ENCODE peak calls at places on chromosome 3, in five cellular contexts. Y is lower lobe of right lung, G is uterus, S is IMR-90, F is heart right ventricle. A is an unnamed sample. For H3K4me1, the result is how much of the 10 kb centered on the place peaks cover.

GRCh38 chr3:38461086-38461390 is 7.3 kb downstream of the ACVR2B start:
- DNase-seq in F (no peak), Y (no peak), G (no peak), S (no peak), A (no peak)

GRCh38 chr3:170352936-170353335 is 4.6 kb upstream of the SKIL start:
- DNase-seq in S (no peak), Y (no peak), F (no peak), G (no peak), A (no peak)

GRCh38 chr3:197021231-197021630 is 8.4 kb downstream of the MELTF start:
- DNase-seq in S (no peak), F (no peak), G (no peak), Y (no peak), A (no peak)

GRCh38 chr3:69770219-69770618 is 31.0 kb downstream of the MITF start:
- DNase-seq in F (no peak), S (peak), G (no peak), Y (no peak), A (no peak)

GRCh38 chr3:101940521-101940992 is 91.2 kb downstream of the NFKBIZ start:
- DNase-seq in S (peak), F (peak), G (peak), Y (peak), A (peak)

GRCh38 chr3:10619989-10620832 is 114.8 kb upstream of the ATP2B2 start:
- DNase-seq in S (no peak), G (no peak), Y (no peak), F (no peak), A (no peak)

GRCh38 chr3:115709931-115710330 is 86.6 kb downstream of the GAP43 start:
- DNase-seq in G (no peak), S (no peak), F (no peak), Y (no peak), A (no peak)

GRCh38 chr3:156728267-156728985 is 54.0 kb downstream of the TIPARP start:
- DNase-seq in S (peak), F (no peak), G (no peak), Y (no peak), A (no peak)

GRCh38 chr3:189577290-189577951 is 53.8 kb upstream of the TP63 start:
- DNase-seq in S (no peak), Y (no peak), F (no peak), G (no peak), A (no peak)

GRCh38 chr3:195727596-195728195 is 6.9 kb downstream of the MUC20 start:
- DNase-seq in G (no peak), S (no peak), F (no peak), Y (peak), A (no peak)

GRCh38 chr3:71616571-71617021 is 33.1 kb upstream of the FOXP1 start:
- DNase-seq in F (no peak), G (no peak), S (no peak), Y (no peak), A (no peak)

GRCh38 chr3:125645613-125646012 is 50.3 kb upstream of the OSBPL11 start:
- DNase-seq in S (no peak), F (no peak), G (no peak), Y (no peak), A (no peak)

GRCh38 chr3:125647318-125648014 is 52.2 kb upstream of the OSBPL11 start:
- DNase-seq in F (no peak), Y (peak), G (no peak), S (no peak), A (no peak)

GRCh38 chr3:125652349-125652748 is 57.1 kb upstream of the OSBPL11 start:
- DNase-seq in S (no peak), G (no peak), Y (no peak), F (no peak), A (no peak)

DNA sequence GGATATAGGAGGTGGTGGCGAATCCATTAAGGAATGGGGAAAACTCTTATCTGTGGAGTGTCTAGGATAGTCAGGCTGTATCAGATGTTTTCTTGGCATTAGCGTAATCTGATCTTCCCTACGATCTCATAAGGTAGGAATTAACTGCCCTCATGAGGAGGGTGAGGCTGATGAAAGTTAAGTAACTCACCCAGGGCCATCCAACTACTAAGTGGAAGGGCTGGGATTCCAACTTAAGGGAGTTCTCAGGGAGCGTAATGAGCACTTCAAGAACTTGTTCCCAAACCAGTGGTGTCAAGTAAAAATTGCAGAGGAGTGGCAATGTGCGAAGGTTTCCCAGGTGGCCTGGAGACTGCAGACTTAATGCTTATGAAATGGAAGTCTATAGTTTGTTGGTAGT is 55.9 kb upstream of the OSBPL11 start:
- DNase-seq in Y (no peak), S (peak), F (no peak), G (no peak), A (no peak)
- TF ChIP-seq CTCF in Y (no peak), S (no peak), F (no peak), G (no peak), A (no peak)

GRCh38 chr3:55162031-55162784 is 234.3 kb upstream of the LRTM1 start:
- DNase-seq in Y (no peak), G (no peak), F (no peak), S (peak), A (no peak)

GRCh38 chr3:55159711-55160110 is 231.9 kb upstream of the LRTM1 start:
- DNase-seq in Y (no peak), G (no peak), F (no peak), S (no peak), A (no peak)

GRCh38 chr3:55161256-55161655 is 233.4 kb upstream of the LRTM1 start:
- DNase-seq in Y (no peak), G (no peak), F (no peak), S (peak), A (no peak)

GRCh38 chr3:55159016-55159415 is 231.2 kb upstream of the LRTM1 start:
- DNase-seq in G (no peak), S (no peak), Y (no peak), F (no peak), A (no peak)

GRCh38 chr3:55160241-55160877 is 232.5 kb upstream of the LRTM1 start:
- DNase-seq in G (no peak), F (peak), Y (no peak), S (peak), A (no peak)
- H3K4me1 ChIP-seq in G (under half), F (under half), Y (under half), S (under half), A (under half)

DNA sequence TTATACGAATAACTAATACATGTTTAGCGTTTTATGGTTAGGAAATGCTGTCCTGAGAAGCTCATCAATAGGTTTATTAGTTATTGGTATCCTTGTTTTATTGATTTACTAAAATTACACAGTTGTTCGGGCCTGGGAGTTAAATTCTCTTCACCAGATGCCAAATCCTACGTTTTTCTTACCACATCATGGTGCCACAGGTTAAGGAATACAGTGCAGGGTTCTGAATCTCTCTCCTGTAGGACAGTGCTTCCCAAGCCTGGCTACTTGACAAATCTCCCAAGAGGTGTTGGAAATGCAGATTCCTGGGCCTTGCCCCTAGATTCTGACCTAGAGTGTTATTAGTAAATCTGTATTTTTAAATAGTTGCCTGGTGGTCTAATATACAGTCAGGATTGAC is 273.4 kb upstream of the LRRFIP2 start:
- DNase-seq in G (no peak), S (no peak), Y (no peak), F (no peak), A (no peak)
- TF ChIP-seq CTCF in G (no peak), S (no peak), Y (no peak), F (no peak), A (no peak)

DNA sequence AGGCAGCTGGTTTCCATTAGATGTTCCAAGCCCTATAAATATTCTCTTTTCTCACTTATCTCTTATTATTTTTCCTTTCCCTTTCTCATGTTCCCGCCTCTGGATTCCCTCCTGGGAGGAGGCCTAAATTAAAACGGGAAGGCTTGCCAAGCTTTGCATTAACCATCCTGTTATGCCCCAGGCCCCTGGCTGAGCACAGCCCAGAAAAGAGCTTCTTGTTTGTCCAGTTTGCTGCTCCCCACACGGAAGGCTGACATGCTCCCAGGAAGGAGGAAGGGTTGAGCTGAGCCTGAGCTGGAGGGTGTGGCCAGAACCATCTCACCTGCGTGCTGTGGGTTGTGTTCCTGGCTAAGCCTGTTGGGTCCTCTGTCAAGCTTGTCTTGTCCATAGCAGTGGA is 63.1 kb upstream of the BOC start:
- DNase-seq in Y (no peak), S (no peak), G (peak), F (no peak), A (no peak)
- H3K4me1 ChIP-seq in Y (under half), S (under half), G (under half), F (under half), A (under half)

GRCh38 chr3:163043074-163043473 is 1546.5 kb downstream of the OTOL1 start:
- DNase-seq in F (no peak), S (peak), G (no peak), Y (no peak), A (peak)
- TF ChIP-seq CTCF in F (no peak), S (peak), G (no peak), Y (no peak), A (peak)

GRCh38 chr3:148008591-148008990 is 599.4 kb downstream of the ZIC1 start:
- DNase-seq in S (no peak), G (no peak), Y (no peak), F (no peak), A (no peak)

GRCh38 chr3:148002705-148003205 is 593.6 kb downstream of the ZIC1 start:
- DNase-seq in Y (no peak), F (no peak), G (no peak), S (no peak), A (no peak)

GRCh38 chr3:148006508-148006907 is 597.3 kb downstream of the ZIC1 start:
- DNase-seq in G (no peak), Y (no peak), S (peak), F (no peak), A (peak)

GRCh38 chr3:148004331-148004730 is 595.2 kb downstream of the ZIC1 start:
- DNase-seq in S (no peak), Y (no peak), G (no peak), F (no peak), A (peak)

DNA sequence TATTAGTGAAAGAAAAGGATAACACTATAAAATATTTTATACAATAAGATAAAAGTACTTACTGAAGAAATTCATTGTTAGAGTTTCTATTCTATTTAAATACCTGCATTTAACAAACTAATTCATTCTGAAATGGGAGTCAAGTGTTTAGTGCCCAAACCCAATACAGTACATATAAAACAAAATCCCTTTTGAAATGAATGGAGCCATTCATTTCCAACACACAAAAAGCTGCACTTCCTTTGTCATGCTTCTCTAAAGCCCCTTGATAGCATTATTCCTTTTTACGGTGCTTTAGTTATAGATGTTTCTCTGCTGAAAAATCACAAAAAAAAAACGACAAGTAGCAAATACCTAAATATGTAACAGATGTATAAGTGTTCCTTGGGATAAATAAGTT is 596.3 kb downstream of the ZIC1 start:
- DNase-seq in S (no peak), Y (no peak), F (no peak), G (no peak), A (peak)
- H3K4me1 ChIP-seq in S (under half), Y (under half), F (under half), G (under half), A (under half)

GRCh38 chr3:13419356-13420050 is 619 bp downstream of the NUP210 start:
- DNase-seq in Y (peak), S (no peak), G (no peak), F (peak), A (peak)
- TF ChIP-seq CTCF in Y (no peak), S (no peak), G (no peak), F (no peak), A (peak)

DNA sequence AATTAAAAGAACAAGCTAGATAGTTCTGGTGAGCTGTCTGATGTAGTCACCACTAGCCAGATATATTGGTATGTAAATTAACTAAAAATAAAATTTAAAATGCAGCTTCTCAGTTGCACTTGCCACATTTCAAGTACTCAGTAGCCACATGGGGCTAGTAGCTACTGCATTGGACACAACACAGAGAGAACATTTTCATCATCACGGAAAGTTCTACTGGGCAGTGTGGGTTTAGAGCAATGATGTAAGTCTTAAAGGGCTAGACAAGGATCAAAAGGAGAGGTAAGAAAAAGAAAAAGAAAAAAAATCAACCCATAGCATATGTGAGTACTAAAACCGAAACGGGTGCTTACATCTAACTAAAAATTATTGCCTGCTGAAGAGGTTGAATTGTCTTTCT is 282.4 kb upstream of the LRRFIP2 start:
- DNase-seq in S (no peak), Y (no peak), G (no peak), F (no peak), A (no peak)
- H3K4me1 ChIP-seq in S (under half), Y (half or more), G (under half), F (half or more), A (under half)

DNA sequence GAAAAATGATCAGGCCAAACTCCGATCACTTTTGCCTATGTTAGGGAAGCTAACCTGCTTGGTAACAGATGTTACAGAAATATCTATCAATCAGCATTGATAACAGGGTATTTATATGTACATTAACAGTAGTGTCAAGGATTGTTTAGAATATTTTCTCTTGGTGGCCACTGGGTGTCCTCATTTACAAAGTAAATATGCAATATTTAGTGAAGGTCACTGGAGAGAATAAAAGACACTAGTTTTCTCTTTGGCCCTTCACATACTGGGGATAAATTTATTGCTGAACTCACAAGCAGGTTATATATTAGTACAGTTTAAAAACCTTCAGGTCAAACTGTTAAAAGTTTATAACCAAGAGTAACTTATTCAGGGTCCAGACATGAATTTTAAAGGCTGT is 69.0 kb downstream of the TIGIT start:
- DNase-seq in Y (no peak), S (peak), F (no peak), G (no peak), A (no peak)
- TF ChIP-seq CTCF in Y (peak), S (peak), F (peak), G (peak), A (peak)